ENCODE peak calls at places on chromosome 4, in six cellular contexts. C is dorsolateral prefrontal cortex, N is cardiac fibroblast, G is astrocyte of the spinal cord, E is K562, L is cardiac muscle cell. J is an unnamed sample.

GRCh38 chr4:151195801-151196200 is 81.2 kb upstream of the PRSS48 start:
- DNase-seq in E (no peak), G (peak), N (peak), L (no peak), C (no peak), J (peak)

GRCh38 chr4:114998316-114998715 is 115.1 kb downstream of the NDST4 start:
- DNase-seq in C (no peak), G (peak), L (no peak), E (no peak), N (no peak), J (peak)

GRCh38 chr4:118969359-118969758 is 80.7 kb downstream of the SYNPO2 start:
- DNase-seq in N (peak), C (no peak), L (peak), G (peak), E (peak), J (no peak)

GRCh38 chr4:8315343-8316250 is 46.0 kb downstream of the HTRA3 start:
- DNase-seq in G (peak), C (peak), N (peak), L (peak), E (no peak), J (peak)

GRCh38 chr4:175884048-175884447 is 72.0 kb upstream of the GPM6A start:
- DNase-seq in G (peak), L (no peak), E (no peak), N (no peak), C (no peak), J (no peak)

GRCh38 chr4:30968926-30969325 is 248.8 kb downstream of the PCDH7 start:
- DNase-seq in E (no peak), G (no peak), N (no peak), C (no peak), L (peak), J (no peak)

GRCh38 chr4:6453688-6453990 is 18.8 kb downstream of the PPP2R2C start:
- DNase-seq in N (no peak), E (no peak), G (no peak), L (no peak), C (peak), J (no peak)

GRCh38 chr4:55340246-55340645 is 5.8 kb upstream of the SRD5A3 start:
- DNase-seq in G (no peak), N (no peak), C (no peak), L (no peak), E (no peak), J (no peak)

DNA sequence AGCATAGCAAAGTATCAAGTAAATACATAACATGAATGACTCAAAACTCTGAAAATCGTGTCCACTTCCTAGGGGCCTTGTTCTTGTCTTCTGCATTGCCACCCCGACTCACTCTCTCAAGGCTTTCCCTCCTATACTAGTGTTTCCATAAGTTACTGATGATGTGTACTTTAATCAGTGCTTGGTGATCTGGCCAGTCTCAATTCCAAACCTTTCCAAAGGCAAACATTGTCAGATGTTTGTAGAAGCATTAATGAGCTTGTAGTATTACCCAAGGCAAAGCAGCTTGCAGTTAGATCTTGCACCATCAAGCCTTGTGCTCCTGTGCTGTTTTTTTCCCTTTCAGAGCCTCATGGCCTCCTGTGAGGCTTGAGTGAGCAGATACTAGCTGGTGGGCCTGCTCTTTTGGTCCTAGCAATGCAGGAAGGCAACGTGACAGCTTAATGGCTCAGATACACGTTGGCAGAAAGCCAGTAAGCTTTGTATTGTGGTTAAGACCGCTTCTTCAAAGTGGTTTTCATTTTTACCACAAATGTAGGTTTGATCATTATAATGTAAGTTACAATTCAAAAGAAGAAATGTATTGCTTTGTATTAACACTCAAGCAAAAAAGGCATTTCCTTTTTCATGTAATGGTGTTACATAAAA is 51.8 kb downstream of the RBPJ start:
- DNase-seq in L (peak), N (peak), G (peak), E (peak), C (no peak), J (peak)
- H3K4me3 ChIP-seq in L (no peak), N (no peak), G (no peak), E (no peak), C (no peak), J (no peak)

GRCh38 chr4:189084671-189085070 is 856.0 kb upstream of the FRG1 start:
- DNase-seq in L (no peak), C (no peak), E (no peak), G (no peak), N (no peak), J (no peak)

GRCh38 chr4:189087981-189088380 is 852.7 kb upstream of the FRG1 start:
- DNase-seq in E (no peak), G (no peak), C (no peak), L (no peak), N (no peak), J (no peak)

GRCh38 chr4:189088783-189089182 is 851.9 kb upstream of the FRG1 start:
- DNase-seq in L (no peak), G (no peak), E (no peak), N (no peak), C (no peak), J (no peak)

GRCh38 chr4:189092596-189092995 is 848.1 kb upstream of the FRG1 start:
- DNase-seq in G (peak), E (no peak), L (no peak), C (no peak), N (peak), J (no peak)

DNA sequence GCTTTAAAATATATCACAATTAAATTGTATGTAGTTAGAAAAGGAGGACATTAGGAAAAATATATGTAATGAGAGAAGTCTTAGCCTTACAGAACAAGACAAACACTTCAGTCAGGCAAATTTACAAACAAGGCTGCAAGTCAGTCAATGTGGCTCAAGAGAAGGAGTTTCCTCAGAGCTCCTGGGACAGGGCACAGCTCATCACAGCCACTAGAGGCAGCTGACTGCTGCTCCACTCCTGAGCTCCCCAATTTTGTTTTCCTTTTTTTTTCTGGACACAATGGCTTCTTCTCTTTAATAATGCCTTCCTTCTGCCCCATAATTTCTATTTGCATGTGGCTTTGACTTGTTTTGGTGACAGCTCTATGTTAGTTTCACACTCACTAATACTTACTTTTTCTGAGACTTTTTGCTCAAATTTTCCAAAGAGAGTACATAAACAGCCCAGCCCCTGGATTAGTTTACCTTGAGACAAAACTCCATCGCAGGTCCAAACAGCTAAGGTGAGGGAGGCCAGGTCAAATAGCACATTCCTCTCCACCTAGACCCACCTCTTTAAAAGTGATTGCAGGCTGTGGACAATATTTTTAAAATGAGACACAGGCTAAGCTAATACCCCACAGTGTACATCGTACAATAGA is 850.4 kb upstream of the FRG1 start:
- DNase-seq in N (peak), C (no peak), E (no peak), L (peak), G (no peak), J (no peak)
- TF ChIP-seq CTCF in N (peak), C (no peak), E (no peak), L (no peak), G (peak), J (peak)

DNA sequence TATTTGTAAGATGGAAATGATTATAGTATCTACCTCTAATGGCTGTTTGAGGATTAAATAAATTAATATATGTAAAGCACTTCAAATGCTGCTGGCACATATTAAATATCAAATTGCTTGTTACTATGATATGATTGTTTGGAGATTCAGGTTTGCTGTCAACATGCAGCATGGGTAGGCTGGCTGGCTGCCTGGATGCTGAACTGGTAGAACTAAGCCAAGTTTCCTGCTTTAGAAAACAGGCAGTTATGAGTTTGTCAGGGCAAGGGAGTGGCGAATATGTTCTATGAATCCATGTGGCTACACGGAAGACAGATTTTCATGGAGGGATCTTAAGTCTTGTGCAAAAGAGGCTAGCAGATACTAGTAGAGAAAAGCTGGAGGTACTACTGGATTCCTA is 239.6 kb downstream of the GBA3 start:
- DNase-seq in E (no peak), N (no peak), G (no peak), C (no peak), L (no peak), J (no peak)
- H3K4me3 ChIP-seq in E (no peak), N (no peak), G (no peak), C (no peak), L (no peak), J (no peak)

DNA sequence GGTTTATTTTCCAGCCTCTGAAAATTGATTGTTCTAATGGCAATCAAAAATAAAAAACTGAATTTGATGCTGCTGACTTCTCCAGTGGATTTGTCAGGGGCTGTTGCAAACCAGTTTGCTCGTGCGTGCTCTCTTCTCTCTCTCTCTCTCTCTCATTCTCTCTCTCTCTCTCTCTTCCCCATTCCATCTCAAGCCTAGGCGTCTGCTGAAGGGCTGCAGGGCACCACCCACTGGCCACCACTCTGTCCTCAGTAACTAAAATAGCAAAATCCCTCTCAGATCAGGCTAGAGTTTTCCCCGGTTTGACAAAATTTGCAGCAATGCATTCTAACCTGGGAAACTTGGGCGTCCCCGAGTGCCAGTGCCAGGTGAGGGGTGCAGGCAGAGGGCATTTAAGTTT is 19.4 kb downstream of the NKX6-1 start:
- DNase-seq in C (no peak), E (no peak), G (no peak), L (peak), N (no peak), J (no peak)
- TF ChIP-seq CTCF in C (no peak), E (no peak), G (no peak), L (no peak), N (no peak), J (no peak)

GRCh38 chr4:62953752-62954151 is 1455.5 kb downstream of the TECRL start:
- DNase-seq in N (no peak), E (no peak), L (no peak), C (no peak), G (no peak), J (no peak)
- H3K4me3 ChIP-seq in N (no peak), E (no peak), L (no peak), C (no peak), G (no peak), J (no peak)

GRCh38 chr4:154119317-154119716 is 330.4 kb upstream of the SFRP2 start:
- DNase-seq in L (no peak), G (no peak), N (no peak), C (no peak), E (no peak), J (no peak)
- TF ChIP-seq CTCF in L (no peak), G (no peak), N (peak), C (no peak), E (no peak), J (peak)

DNA sequence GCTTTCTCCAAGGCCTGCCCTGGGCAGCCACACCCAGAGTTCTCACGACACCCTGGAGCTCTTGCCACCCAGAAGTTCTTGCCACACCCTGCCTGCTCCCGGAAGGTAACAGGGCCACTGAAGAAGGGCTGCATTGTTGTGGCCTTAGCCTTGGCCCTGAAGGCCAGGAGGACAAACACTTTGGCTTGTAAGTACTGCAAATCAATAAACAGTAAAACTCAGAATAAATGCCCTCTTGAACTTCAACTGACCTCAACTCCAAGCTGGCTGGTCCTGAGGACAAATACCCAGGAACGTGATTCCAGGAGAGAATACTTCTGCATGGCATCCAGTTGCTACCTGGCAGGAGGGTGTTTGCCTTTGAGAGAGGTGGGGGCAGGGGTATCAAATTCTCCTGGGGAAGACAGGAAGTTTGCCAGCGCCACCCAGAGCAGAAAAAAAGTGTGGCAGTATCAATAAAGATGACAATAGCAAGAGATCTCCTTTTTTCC is 54.1 kb downstream of the TLR10 start:
- DNase-seq in G (no peak), N (no peak), C (no peak), E (peak), L (no peak), J (no peak)
- H3K4me3 ChIP-seq in G (no peak), N (no peak), C (no peak), E (no peak), L (no peak), J (no peak)

DNA sequence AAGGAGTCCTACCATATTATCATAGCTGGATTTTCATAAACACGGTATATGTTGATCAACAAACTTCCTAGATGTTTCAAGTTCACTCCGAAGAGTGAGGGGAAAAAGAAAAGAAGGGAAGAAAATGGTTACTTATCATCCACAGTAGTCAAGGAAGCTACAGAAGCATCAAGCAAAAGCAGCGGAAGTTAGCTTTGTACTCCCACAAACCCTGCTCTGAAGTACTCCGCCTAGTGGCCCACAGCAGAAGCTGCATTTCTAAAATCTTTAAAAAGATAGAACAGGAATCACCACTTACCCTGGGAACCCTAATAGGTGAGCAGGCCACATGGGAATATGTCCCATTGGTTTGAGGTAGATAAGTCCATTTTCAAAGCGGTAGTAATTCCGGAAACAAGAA is 28.5 kb upstream of the FRG1 start:
- DNase-seq in G (no peak), E (peak), N (no peak), C (no peak), L (no peak), J (no peak)
- TF ChIP-seq CTCF in G (peak), E (peak), N (peak), C (no peak), L (peak), J (peak)

DNA sequence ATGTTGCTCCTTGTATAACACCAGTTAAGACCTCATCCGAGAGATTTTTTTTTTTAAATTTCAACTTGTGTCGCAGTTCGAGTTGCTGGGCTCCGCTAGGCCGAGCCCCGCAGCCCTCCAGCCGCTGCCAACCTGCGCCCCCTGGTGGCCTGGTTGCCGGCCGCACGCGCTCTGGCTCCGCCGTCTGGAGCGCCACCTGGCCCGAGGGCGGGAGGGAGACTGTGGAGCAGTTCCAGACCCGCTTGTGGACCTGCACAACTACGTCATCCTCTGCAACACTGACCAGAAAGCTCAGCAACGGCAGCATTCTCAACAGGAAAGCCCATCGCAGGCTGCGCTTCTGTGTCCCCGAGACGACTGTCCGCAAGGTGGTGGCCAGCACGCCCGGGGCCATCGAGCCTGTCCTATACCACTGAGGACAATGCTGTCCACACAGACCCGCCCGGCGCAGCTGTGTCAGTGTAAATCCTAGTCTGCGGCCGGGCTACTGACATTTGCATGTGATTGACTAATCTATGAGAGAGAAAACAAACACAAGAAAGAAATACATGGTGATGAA is 39.1 kb downstream of the ARL9 start:
- DNase-seq in N (peak), G (peak), C (peak), L (peak), E (peak), J (peak)
- H3K4me3 ChIP-seq in N (peak), G (peak), C (peak), L (peak), E (peak), J (peak)

J was measured in retinal pigment epithelial cell.